ENCODE peak calls at places on chromosome 1, in four cellular contexts. M, H, P and F are unnamed samples.

GRCh38 chr1:63779338-63779819 is 5.6 kb downstream of the ROR1 start:
- DNase-seq in M (no peak), H (peak), P (no peak), F (peak)

GRCh38 chr1:152141971-152142584 is 16.9 kb downstream of the RPTN start:
- DNase-seq in M (peak), H (peak), P (peak), F (peak)

GRCh38 chr1:195735140-195735539 is 873.1 kb downstream of the KCNT2 start:
- DNase-seq in M (no peak), H (no peak), P (no peak), F (no peak)

GRCh38 chr1:201122321-201123017 is 4.5 kb downstream of the ASCL5 start:
- DNase-seq in M (no peak), H (no peak), P (no peak), F (no peak)

GRCh38 chr1:38034871-38035270 is 11.7 kb downstream of the POU3F1 start:
- DNase-seq in M (no peak), H (no peak), P (no peak), F (no peak)

GRCh38 chr1:198756470-198756869 is 117.6 kb downstream of the PTPRC start:
- DNase-seq in M (no peak), H (no peak), P (no peak), F (peak)

GRCh38 chr1:156942576-156942975 is 22.1 kb downstream of the LRRC71 start:
- DNase-seq in M (no peak), H (no peak), P (no peak), F (no peak)

GRCh38 chr1:64173300-64173940 is 30.0 kb upstream of the UBE2U start:
- DNase-seq in M (no peak), H (peak), P (no peak), F (no peak)

GRCh38 chr1:180098242-180098995 is 56.2 kb upstream of the QSOX1 start:
- DNase-seq in M (no peak), H (peak), P (no peak), F (peak)

GRCh38 chr1:24198766-24199165 is 11.7 kb upstream of the IFNLR1 start:
- DNase-seq in M (no peak), H (no peak), P (no peak), F (no peak)

GRCh38 chr1:247331526-247332214 is at the start of gene ZNF496:
- DNase-seq in M (peak), H (peak), P (peak), F (peak)

GRCh38 chr1:226976671-226977287 is 36.7 kb downstream of the COQ8A start:
- DNase-seq in M (no peak), H (no peak), P (no peak), F (no peak)

GRCh38 chr1:151187205-151187604 is 2.8 kb downstream of the VPS72 start:
- DNase-seq in M (no peak), H (no peak), P (no peak), F (no peak)

GRCh38 chr1:24910751-24911650 is 19.1 kb downstream of the RUNX3 start:
- DNase-seq in M (peak), H (peak), P (no peak), F (peak)

GRCh38 chr1:151006331-151007052 is at the start of gene MINDY1:
- DNase-seq in M (peak), H (peak), P (peak), F (peak)

GRCh38 chr1:192678099-192678498 is 42.2 kb downstream of the RGS13 start:
- DNase-seq in M (no peak), H (no peak), P (no peak), F (peak)

GRCh38 chr1:185912504-185912903 is 178.3 kb downstream of the HMCN1 start:
- DNase-seq in M (no peak), H (peak), P (peak), F (no peak)

GRCh38 chr1:119582801-119583200 is 65.3 kb downstream of the ZNF697 start:
- DNase-seq in M (peak), H (peak), P (peak), F (peak)

GRCh38 chr1:37537378-37537777 is 16.7 kb downstream of the SNIP1 start:
- DNase-seq in M (no peak), H (no peak), P (no peak), F (peak)

GRCh38 chr1:174022976-174023277 is 770 bp upstream of the RC3H1 start:
- DNase-seq in M (no peak), H (no peak), P (no peak), F (no peak)

GRCh38 chr1:26317612-26318337 is at the start of gene CD52:
- DNase-seq in M (no peak), H (peak), P (peak), F (no peak)

GRCh38 chr1:109499661-109500536 is 6.0 kb downstream of the CYB561D1 start:
- DNase-seq in M (peak), H (peak), P (peak), F (peak)

GRCh38 chr1:28663871-28664470 is 4.6 kb upstream of the GMEB1 start:
- DNase-seq in M (no peak), H (no peak), P (no peak), F (no peak)

GRCh38 chr1:203557958-203558760 is 64.2 kb downstream of the OPTC start:
- DNase-seq in M (no peak), H (peak), P (no peak), F (peak)

GRCh38 chr1:74729741-74730478 is 2.9 kb downstream of the CRYZ start:
- DNase-seq in M (no peak), H (peak), P (no peak), F (peak)

GRCh38 chr1:112852934-112853333 is 103.1 kb downstream of the SLC16A1 start:
- DNase-seq in M (no peak), H (peak), P (no peak), F (no peak)

GRCh38 chr1:197595244-197595904 is 179.9 kb downstream of the DENND1B start:
- DNase-seq in M (no peak), H (peak), P (no peak), F (no peak)

DNA sequence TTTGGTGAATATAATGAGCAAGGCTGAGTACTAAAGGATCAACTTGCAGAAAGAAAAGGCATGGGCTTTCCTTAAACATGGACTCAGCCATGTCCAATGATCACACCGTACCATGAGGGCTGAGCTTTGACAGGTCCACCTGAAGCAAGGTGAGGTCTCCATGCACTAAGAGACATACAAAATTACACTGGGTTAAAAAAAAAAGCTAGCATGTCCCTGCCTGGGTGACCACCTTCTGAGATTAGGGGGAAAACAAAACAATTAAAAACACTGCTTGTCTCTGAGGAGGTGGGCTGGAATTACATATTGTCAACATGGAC is 22.7 kb downstream of the DUSP10 start:
- DNase-seq in M (no peak), H (no peak), P (no peak), F (no peak)
- H3K4ac ChIP-seq in M (no peak), H (no peak), P (no peak), F (peak)

DNA sequence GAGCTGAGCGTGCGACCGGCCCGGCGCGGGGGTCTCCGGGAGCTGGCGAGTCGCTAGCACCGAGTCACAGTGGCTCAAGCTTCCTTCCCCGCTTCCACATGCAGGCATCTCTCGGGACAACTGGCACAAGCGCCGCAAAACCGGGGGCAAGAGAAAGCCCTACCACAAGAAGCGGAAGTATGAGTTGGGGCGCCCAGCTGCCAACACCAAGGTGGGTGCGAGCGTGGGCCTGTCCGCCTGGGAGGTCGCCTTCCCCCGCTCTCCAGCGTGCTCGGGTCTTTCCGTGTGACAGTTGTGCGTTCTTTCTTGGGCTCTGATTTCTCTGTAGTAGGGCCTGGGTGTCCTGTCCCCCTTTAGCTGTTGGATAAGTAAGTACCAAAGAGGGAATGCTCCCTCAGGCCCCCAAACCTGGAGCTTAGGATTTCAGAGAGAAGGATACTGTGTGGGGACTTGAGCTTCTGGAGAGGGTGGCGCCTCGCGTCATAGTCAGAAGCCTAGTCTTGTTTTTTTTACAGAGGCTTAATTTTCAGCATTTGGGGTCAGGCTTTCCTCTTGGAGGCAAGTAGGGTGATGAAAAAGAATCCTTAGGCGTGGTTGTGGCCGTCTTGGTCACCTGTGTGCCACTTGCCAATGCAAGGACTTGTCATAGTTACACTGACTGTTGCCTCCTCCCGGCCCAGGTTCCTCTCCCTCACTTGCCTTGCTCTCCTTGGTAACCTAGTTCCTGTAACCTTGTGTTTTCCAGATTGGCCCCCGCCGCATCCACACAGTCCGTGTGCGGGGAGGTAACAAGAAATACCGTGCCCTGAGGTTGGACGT is 799 bp downstream of the RPS8 start:
- DNase-seq in M (no peak), H (peak), P (no peak), F (no peak)
- H3K4ac ChIP-seq in M (peak), H (peak), P (peak), F (peak)

DNA sequence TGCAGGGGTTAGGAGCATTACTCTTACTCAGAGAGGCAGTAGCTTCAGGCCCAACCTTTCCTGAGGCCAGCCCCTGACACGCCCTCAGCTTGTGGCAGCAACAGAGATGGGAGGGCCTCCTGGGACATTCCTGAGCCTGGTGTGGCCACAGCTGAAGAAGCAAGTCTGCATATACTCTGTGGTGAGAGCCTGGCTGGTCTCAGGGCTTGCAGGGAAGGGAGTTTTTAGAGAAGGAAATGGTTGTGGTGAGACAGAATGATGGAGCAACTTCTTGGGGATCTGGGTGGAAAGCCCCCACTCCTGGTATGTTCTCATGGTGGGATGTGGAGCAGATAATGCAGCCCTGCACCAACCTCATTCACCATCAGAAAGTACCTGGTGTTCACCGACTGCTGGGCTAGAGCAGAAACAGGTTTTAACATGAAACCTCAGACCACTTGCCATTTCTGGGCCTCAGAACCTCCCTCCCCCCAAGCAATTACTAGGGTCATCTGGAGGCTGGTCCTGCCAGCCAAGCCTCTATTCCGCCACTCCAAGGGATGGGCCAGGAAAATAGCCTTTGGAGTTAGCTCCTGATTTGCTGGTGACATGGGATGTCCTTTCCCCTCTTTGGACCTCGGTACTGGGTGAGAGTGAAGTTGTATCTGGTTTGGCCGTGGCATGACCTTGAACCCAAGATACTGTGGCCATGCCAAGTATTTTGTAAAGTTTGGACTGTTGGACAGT is 28.0 kb upstream of the RNF19B start:
- DNase-seq in M (peak), H (peak), P (peak), F (peak)
- H3K4ac ChIP-seq in M (no peak), H (no peak), P (no peak), F (peak)

GRCh38 chr1:228095938-228096337 is 7.2 kb downstream of the C1orf35 start:
- DNase-seq in M (no peak), H (no peak), P (peak), F (no peak)
- H3K4ac ChIP-seq in M (no peak), H (no peak), P (no peak), F (no peak)

GRCh38 chr1:93577536-93578432 is 103.9 kb downstream of the BCAR3 start:
- DNase-seq in M (peak), H (no peak), P (no peak), F (no peak)

GRCh38 chr1:93576346-93576745 is 105.3 kb downstream of the BCAR3 start:
- DNase-seq in M (peak), H (no peak), P (no peak), F (no peak)

GRCh38 chr1:93579891-93580290 is 101.7 kb downstream of the BCAR3 start:
- DNase-seq in M (peak), H (peak), P (no peak), F (peak)

GRCh38 chr1:93578433-93578830 is 103.2 kb downstream of the BCAR3 start:
- DNase-seq in M (no peak), H (no peak), P (no peak), F (no peak)

DNA sequence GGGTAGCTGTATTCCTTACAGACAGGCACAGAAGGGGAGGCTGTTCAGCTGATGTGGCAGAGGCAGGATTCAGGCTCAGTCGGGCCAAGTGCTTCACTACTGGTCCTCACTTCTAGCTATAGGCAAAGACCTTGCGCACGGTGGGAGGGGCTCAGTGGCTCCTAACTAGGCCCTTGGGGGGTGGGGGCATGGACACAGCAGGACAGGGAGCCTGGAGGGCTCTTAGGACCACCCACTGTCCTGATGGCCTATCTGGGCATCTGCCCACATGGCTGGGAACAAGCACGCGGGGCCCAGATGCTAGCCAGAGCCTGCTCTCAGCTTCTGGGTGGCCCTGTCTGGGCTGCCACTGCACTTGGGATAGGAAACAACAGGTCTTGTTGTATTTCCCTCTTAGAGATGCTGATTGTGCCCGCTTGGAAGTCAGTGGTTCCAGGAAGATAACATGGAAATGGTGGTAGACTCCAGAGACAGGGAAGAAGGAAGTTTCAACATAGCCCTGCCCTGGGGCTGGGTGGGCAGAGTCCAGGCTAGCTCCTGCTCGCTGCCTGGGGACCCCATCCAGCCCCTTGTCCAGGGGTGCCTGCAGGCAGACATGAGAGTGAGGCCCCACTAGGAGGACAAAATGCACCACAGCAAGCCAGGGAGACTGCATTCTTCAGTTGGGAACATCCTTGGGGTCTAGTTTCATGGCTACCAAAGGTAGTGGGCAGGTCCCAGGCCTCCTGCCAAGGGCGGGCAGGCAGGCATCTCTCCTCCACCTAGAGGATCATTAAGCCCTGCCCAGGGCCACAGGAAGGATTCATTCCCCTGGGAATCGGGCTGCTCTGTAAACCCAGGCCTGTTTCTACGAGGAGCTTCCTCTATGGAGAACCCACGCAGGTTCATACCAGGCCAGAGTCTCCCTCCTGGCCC is 102.5 kb downstream of the BCAR3 start:
- DNase-seq in M (peak), H (no peak), P (no peak), F (no peak)
- H3K4ac ChIP-seq in M (no peak), H (no peak), P (no peak), F (peak)